ENCODE peak calls at places on chromosomes 13 and 19, in six cellular contexts. One of them, this sample, is unnamed.

GRCh38 chr13:111153977-111154332 is 38.8 kb downstream of the ARHGEF7 start:
- DNase-seq in NCI-H1105: peak
- DNase-seq in colonic mucosa: peak
- DNase-seq in spleen: no peak
- DNase-seq in NCI-H2171: peak
- DNase-seq in mucosa of gallbladder: no peak
- DNase-seq in this sample: peak

GRCh38 chr19:2578391-2578826 is 102.5 kb downstream of the GADD45B start:
- DNase-seq in NCI-H1105: no peak
- DNase-seq in colonic mucosa: peak
- DNase-seq in spleen: peak
- DNase-seq in NCI-H2171: no peak
- DNase-seq in mucosa of gallbladder: peak
- DNase-seq in this sample: no peak

GRCh38 chr13:44050450-44051063 is 170.9 kb downstream of the LACC1 start:
- DNase-seq in NCI-H1105: no peak
- DNase-seq in colonic mucosa: no peak
- DNase-seq in spleen: no peak
- DNase-seq in NCI-H2171: no peak
- DNase-seq in mucosa of gallbladder: no peak
- DNase-seq in this sample: peak

GRCh38 chr19:17340871-17341357 is 3.6 kb downstream of the GTPBP3 start:
- DNase-seq in NCI-H1105: no peak
- DNase-seq in colonic mucosa: no peak
- DNase-seq in spleen: no peak
- DNase-seq in NCI-H2171: no peak
- DNase-seq in mucosa of gallbladder: no peak
- DNase-seq in this sample: no peak

GRCh38 chr13:75685239-75685697 is 49.1 kb downstream of the LMO7 start:
- DNase-seq in NCI-H1105: no peak
- DNase-seq in colonic mucosa: no peak
- DNase-seq in spleen: no peak
- DNase-seq in NCI-H2171: no peak
- DNase-seq in mucosa of gallbladder: no peak
- DNase-seq in this sample: no peak

GRCh38 chr13:78323848-78324247 is 279.5 kb downstream of the POU4F1 start:
- DNase-seq in NCI-H1105: no peak
- DNase-seq in colonic mucosa: no peak
- DNase-seq in spleen: no peak
- DNase-seq in NCI-H2171: no peak
- DNase-seq in mucosa of gallbladder: no peak
- DNase-seq in this sample: no peak

GRCh38 chr13:114131581-114132418 is 623 bp downstream of the RASA3 start:
- DNase-seq in NCI-H1105: no peak
- DNase-seq in colonic mucosa: no peak
- DNase-seq in spleen: peak
- DNase-seq in NCI-H2171: no peak
- DNase-seq in mucosa of gallbladder: no peak
- DNase-seq in this sample: peak

GRCh38 chr19:50658438-50659317 is 9.4 kb downstream of the C19orf81 start:
- DNase-seq in NCI-H1105: no peak
- DNase-seq in colonic mucosa: peak
- DNase-seq in spleen: peak
- DNase-seq in NCI-H2171: peak
- DNase-seq in mucosa of gallbladder: peak
- DNase-seq in this sample: peak

GRCh38 chr19:30512748-30513389 is 140.7 kb downstream of the ZNF536 start:
- DNase-seq in NCI-H1105: peak
- DNase-seq in colonic mucosa: no peak
- DNase-seq in spleen: no peak
- DNase-seq in NCI-H2171: peak
- DNase-seq in mucosa of gallbladder: no peak
- DNase-seq in this sample: no peak

GRCh38 chr13:39840201-39840600 is 184.7 kb downstream of the COG6 start:
- DNase-seq in NCI-H1105: no peak
- DNase-seq in colonic mucosa: no peak
- DNase-seq in spleen: no peak
- DNase-seq in NCI-H2171: peak
- DNase-seq in mucosa of gallbladder: no peak
- DNase-seq in this sample: no peak

GRCh38 chr13:81381560-81381959 is 1040.6 kb upstream of the SPRY2 start:
- DNase-seq in NCI-H1105: no peak
- DNase-seq in colonic mucosa: no peak
- DNase-seq in spleen: no peak
- DNase-seq in NCI-H2171: no peak
- DNase-seq in mucosa of gallbladder: no peak
- DNase-seq in this sample: no peak

This sample was measured in NCI-H524.